ENCODE peak calls at places on chromosomes 13 and 19, in seven cellular contexts. P, E, K, H, Z, W and A are unnamed samples.
A peak's percentile ranks its signal among the peaks of the same experiment; 100 is the strongest.

GRCh38 chr13:91162180-91162579 is 185.3 kb upstream of the MIR17HG start:
- DNase-seq in P (no peak), E (no peak), K (no peak), H (peak; percentile 20), Z (no peak), W (peak; percentile 4), A (no peak)

GRCh38 chr13:78147905-78148304 is 229.3 kb upstream of the EDNRB start:
- DNase-seq in P (no peak), E (no peak), K (no peak), H (peak; percentile 76), Z (no peak), W (peak; percentile 87), A (no peak)

GRCh38 chr13:26575244-26575643 is 17.8 kb downstream of the WASF3 start:
- DNase-seq in P (no peak), E (no peak), K (no peak), H (no peak), Z (no peak), W (no peak), A (no peak)

GRCh38 chr13:93039131-93039530 is 187.5 kb upstream of the GPC6 start:
- DNase-seq in P (no peak), E (no peak), K (no peak), H (no peak), Z (no peak), W (no peak), A (no peak)

GRCh38 chr19:7230826-7231225 is 63.4 kb downstream of the INSR start:
- DNase-seq in P (no peak), E (no peak), K (no peak), H (no peak), Z (no peak), W (no peak), A (no peak)

GRCh38 chr13:52345048-52345447 is 60.9 kb downstream of the THSD1 start:
- DNase-seq in P (no peak), E (no peak), K (no peak), H (no peak), Z (no peak), W (peak; percentile 61), A (no peak)

GRCh38 chr19:54521022-54521859 is 18.6 kb downstream of the LAIR2 start:
- DNase-seq in P (no peak), E (no peak), K (no peak), H (no peak), Z (no peak), W (peak; percentile 73), A (no peak)

GRCh38 chr13:48990900-48991299 is 15.2 kb downstream of the FNDC3A start:
- DNase-seq in P (no peak), E (no peak), K (no peak), H (no peak), Z (no peak), W (no peak), A (no peak)

GRCh38 chr13:74770361-74770760 is 636.2 kb upstream of the KLF12 start:
- DNase-seq in P (no peak), E (no peak), K (no peak), H (peak; percentile 2), Z (no peak), W (peak; percentile 6), A (no peak)

GRCh38 chr13:83024226-83024625 is 858.0 kb downstream of the SLITRK1 start:
- DNase-seq in P (no peak), E (no peak), K (no peak), H (no peak), Z (no peak), W (no peak), A (no peak)

GRCh38 chr19:52007436-52007804 is 591 bp downstream of the ZNF615 start:
- DNase-seq in P (peak; percentile 27), E (no peak), K (no peak), H (no peak), Z (no peak), W (peak; percentile 18), A (no peak)

GRCh38 chr13:107450931-107451330 is 764.4 kb downstream of the LIG4 start:
- DNase-seq in P (no peak), E (peak; percentile 55), K (no peak), H (peak; percentile 92), Z (no peak), W (peak; percentile 99), A (no peak)

GRCh38 chr19:20662421-20663105 is 1.2 kb upstream of the ZNF626 start:
- DNase-seq in P (no peak), E (no peak), K (no peak), H (no peak), Z (no peak), W (no peak), A (no peak)

GRCh38 chr13:101916108-101916757 is 463.8 kb downstream of the ITGBL1 start:
- DNase-seq in P (no peak), E (peak; percentile 69), K (no peak), H (no peak), Z (no peak), W (peak; percentile 32), A (no peak)

GRCh38 chr19:28705008-28705407 is 507.9 kb downstream of the UQCRFS1 start:
- DNase-seq in P (peak; percentile 59), E (no peak), K (no peak), H (peak; percentile 88), Z (no peak), W (peak; percentile 5), A (no peak)

GRCh38 chr13:32234914-32235313 is 80.2 kb downstream of the ZAR1L start:
- DNase-seq in P (no peak), E (no peak), K (no peak), H (no peak), Z (no peak), W (no peak), A (no peak)

GRCh38 chr13:72403396-72404010 is 323.9 kb downstream of the MZT1 start:
- DNase-seq in P (no peak), E (no peak), K (no peak), H (no peak), Z (no peak), W (no peak), A (no peak)

GRCh38 chr13:33202644-33203169 is 82.8 kb downstream of the STARD13 start:
- DNase-seq in P (no peak), E (no peak), K (no peak), H (no peak), Z (no peak), W (no peak), A (no peak)

GRCh38 chr19:40592170-40592569 is 9.0 kb upstream of the LTBP4 start:
- DNase-seq in P (peak; percentile 35), E (no peak), K (no peak), H (peak; percentile 63), Z (no peak), W (peak; percentile 78), A (no peak)

GRCh38 chr19:38452430-38453366 is 19.2 kb downstream of the RYR1 start:
- DNase-seq in P (peak; percentile 6), E (peak; percentile 83), K (no peak), H (no peak), Z (no peak), W (no peak), A (peak; percentile 84)

GRCh38 chr13:75666646-75667351 is 30.7 kb downstream of the LMO7 start:
- DNase-seq in P (no peak), E (no peak), K (no peak), H (no peak), Z (no peak), W (no peak), A (no peak)

GRCh38 chr13:75038315-75038881 is 443.6 kb downstream of the TBC1D4 start:
- DNase-seq in P (no peak), E (no peak), K (no peak), H (no peak), Z (no peak), W (no peak), A (no peak)

GRCh38 chr13:20053016-20053415 is 94.5 kb downstream of the ZMYM2 start:
- DNase-seq in P (no peak), E (no peak), K (no peak), H (no peak), Z (no peak), W (no peak), A (no peak)

GRCh38 chr13:50576156-50576555 is 267.3 kb downstream of the DLEU7 start:
- DNase-seq in P (no peak), E (peak; percentile 81), K (no peak), H (no peak), Z (no peak), W (no peak), A (no peak)

GRCh38 chr19:38049105-38049649 is 142.2 kb downstream of the SIPA1L3 start:
- DNase-seq in P (no peak), E (peak; percentile 41), K (no peak), H (no peak), Z (no peak), W (no peak), A (no peak)

GRCh38 chr19:30498707-30499106 is 126.5 kb downstream of the ZNF536 start:
- DNase-seq in P (no peak), E (no peak), K (no peak), H (no peak), Z (no peak), W (no peak), A (peak; percentile 27)

GRCh38 chr13:89457977-89458376 is 1786.8 kb downstream of the SLITRK5 start:
- DNase-seq in P (no peak), E (no peak), K (no peak), H (peak; percentile 88), Z (no peak), W (peak; percentile 6), A (no peak)

GRCh38 chr13:27110056-27110746 is 61.4 kb downstream of the USP12 start:
- DNase-seq in P (no peak), E (no peak), K (no peak), H (no peak), Z (no peak), W (no peak), A (no peak)

GRCh38 chr13:48954086-48954485 is 21.6 kb upstream of the FNDC3A start:
- DNase-seq in P (no peak), E (no peak), K (no peak), H (no peak), Z (no peak), W (no peak), A (no peak)

GRCh38 chr13:106570354-106570822 is 2.5 kb upstream of the ARGLU1 start:
- DNase-seq in P (peak; percentile 73), E (peak; percentile 91), K (peak; percentile 60), H (no peak), Z (peak; percentile 15), W (peak; percentile 92), A (peak; percentile 73)

GRCh38 chr19:45496349-45496953 is 396 bp downstream of the RTN2 start:
- DNase-seq in P (peak; percentile 57), E (peak; percentile 91), K (peak; percentile 61), H (no peak), Z (no peak), W (peak; percentile 47), A (no peak)

GRCh38 chr13:20188649-20189553 is 3.8 kb downstream of the GJB2 start:
- DNase-seq in P (no peak), E (peak; percentile 84), K (no peak), H (no peak), Z (no peak), W (no peak), A (no peak)